ENCODE peak calls at places on chromosomes 11 and 22, in six cellular contexts. P is GM12891, D is heart right ventricle, S is Daoy, H is EH, C is A549. E is an unnamed sample.

GRCh38 chr11:77140231-77140959 is 12.3 kb downstream of the MYO7A start:
- DNase-seq in H (peak; percentile 44), D (peak; percentile 45), S (peak; percentile 48), P (no peak), C (no peak), E (no peak)

GRCh38 chr11:61414547-61414946 is 15.2 kb downstream of the CPSF7 start:
- DNase-seq in C (no peak), D (no peak), S (no peak), P (no peak), H (no peak), E (no peak)

GRCh38 chr22:37334859-37335818 is 52.8 kb downstream of the CYTH4 start:
- DNase-seq in P (no peak), D (no peak), H (no peak), S (no peak), C (no peak), E (peak; percentile 71)

GRCh38 chr11:95466406-95466805 is 235.4 kb upstream of the SESN3 start:
- DNase-seq in P (no peak), D (no peak), H (no peak), S (no peak), C (no peak), E (no peak)

GRCh38 chr22:30159561-30160353 is 79.5 kb downstream of the HORMAD2 start:
- DNase-seq in D (no peak), P (no peak), H (peak; percentile 62), S (peak; percentile 53), C (peak; percentile 25), E (no peak)

GRCh38 chr11:104556606-104557301 is 341.5 kb downstream of the CASP12 start:
- DNase-seq in P (no peak), C (no peak), H (no peak), D (no peak), S (no peak), E (no peak)

GRCh38 chr11:96279018-96279417 is 64.0 kb downstream of the MAML2 start:
- DNase-seq in C (no peak), S (no peak), H (no peak), D (no peak), P (no peak), E (peak; percentile 38)

GRCh38 chr11:33895752-33896137 is 3.9 kb upstream of the LMO2 start:
- DNase-seq in D (no peak), C (no peak), S (no peak), H (no peak), P (no peak), E (no peak)

GRCh38 chr11:70399681-70400112 is 1.4 kb downstream of the CTTN start:
- DNase-seq in D (peak; percentile 80), C (peak; percentile 94), S (peak; percentile 96), P (no peak), H (peak; percentile 98), E (peak; percentile 41)

E was measured in HAP-1.